ENCODE peak calls at places on chromosomes 16 and 17, in eight cellular contexts. J, D, E, H, U, T, I and C are unnamed samples.
A peak's percentile ranks its signal among the peaks of the same experiment; 100 is the strongest.

GRCh38 chr16:424033-424622 is 1.3 kb upstream of the RAB11FIP3 start:
- DNase-seq in J (peak; percentile 82), D (no peak), E (no peak), H (no peak), U (no peak), T (peak; percentile 82), I (no peak), C (peak; percentile 90)

GRCh38 chr17:77471984-77472836 is 331.4 kb downstream of the SEC14L1 start:
- DNase-seq in J (no peak), D (no peak), E (peak; percentile 60), H (peak; percentile 55), U (no peak), T (peak; percentile 98), I (no peak), C (peak; percentile 61)

GRCh38 chr16:24508614-24509013 is 30.8 kb upstream of the RBBP6 start:
- DNase-seq in J (no peak), D (no peak), E (no peak), H (no peak), U (no peak), T (peak; percentile 61), I (no peak), C (peak; percentile 8)

GRCh38 chr16:9901-10665 is 43.3 kb downstream of the POLR3K start:
- DNase-seq in J (no peak), D (no peak), E (no peak), H (no peak), U (no peak), T (peak; percentile 45), I (no peak), C (no peak)

GRCh38 chr16:57481421-57481820 is 4.9 kb downstream of the DOK4 start:
- DNase-seq in J (no peak), D (no peak), E (no peak), H (no peak), U (no peak), T (no peak), I (no peak), C (no peak)

GRCh38 chr16:69176033-69176780 is 10.8 kb upstream of the SNTB2 start:
- DNase-seq in J (no peak), D (no peak), E (no peak), H (no peak), U (no peak), T (no peak), I (no peak), C (no peak)

GRCh38 chr17:14325618-14326167 is 24.8 kb downstream of the HS3ST3B1 start:
- DNase-seq in J (no peak), D (no peak), E (no peak), H (no peak), U (no peak), T (no peak), I (no peak), C (no peak)

GRCh38 chr16:2027024-2028010 is 615 bp downstream of the NHERF2 start:
- DNase-seq in J (no peak), D (peak; percentile 9), E (no peak), H (no peak), U (no peak), T (no peak), I (no peak), C (no peak)